ENCODE peak calls at places on chromosomes 2 and 18, in eight cellular contexts. V is upper lobe of left lung, U is sigmoid colon, R is A549, E is K562, X is tibial nerve, A is ovary, D is transverse colon. O is an unnamed sample.

GRCh38 chr2:18684202-18685040 is 95.1 kb upstream of the NT5C1B start:
- DNase-seq in A (no peak), X (no peak), D (peak), U (no peak), V (no peak), R (no peak), E (no peak), O (no peak)

GRCh38 chr2:215107229-215108056 is 31.0 kb downstream of the ABCA12 start:
- DNase-seq in U (no peak), R (no peak), D (no peak), A (no peak), X (no peak), E (no peak), V (no peak), O (no peak)

GRCh38 chr2:186059096-186059495 is 320.5 kb downstream of the FSIP2 start:
- DNase-seq in A (no peak), D (no peak), X (no peak), R (no peak), V (no peak), U (no peak), E (no peak), O (no peak)

GRCh38 chr2:175854149-175854548 is 147.9 kb downstream of the LNPK start:
- DNase-seq in V (no peak), U (no peak), E (no peak), X (no peak), D (no peak), A (no peak), R (no peak), O (no peak)

GRCh38 chr2:235247001-235247400 is 246.8 kb upstream of the AGAP1 start:
- DNase-seq in D (no peak), U (no peak), X (no peak), A (no peak), V (no peak), E (no peak), R (no peak), O (no peak)

GRCh38 chr18:55448390-55448789 is 139.6 kb downstream of the TCF4 start:
- DNase-seq in A (no peak), D (no peak), V (no peak), U (no peak), E (no peak), X (no peak), R (no peak), O (no peak)

GRCh38 chr2:238103465-238104070 is 3.4 kb downstream of the ESPNL start:
- DNase-seq in A (no peak), U (no peak), E (no peak), R (no peak), V (no peak), D (peak), X (peak), O (peak)

GRCh38 chr18:4233468-4233867 is 221.6 kb downstream of the DLGAP1 start:
- DNase-seq in X (no peak), U (no peak), E (no peak), R (no peak), D (no peak), V (no peak), A (no peak), O (no peak)

GRCh38 chr2:237159006-237159897 is 73.6 kb downstream of the COPS8 start:
- DNase-seq in X (no peak), E (no peak), V (no peak), U (no peak), R (no peak), A (no peak), D (no peak), O (no peak)

GRCh38 chr18:21853020-21853419 is 112.4 kb downstream of the MIB1 start:
- DNase-seq in X (no peak), A (no peak), U (no peak), R (no peak), E (no peak), V (no peak), D (no peak), O (no peak)

GRCh38 chr2:24540011-24540477 is 49.0 kb downstream of the NCOA1 start:
- DNase-seq in A (no peak), V (no peak), X (no peak), D (no peak), U (no peak), E (no peak), R (no peak), O (no peak)

GRCh38 chr2:238090887-238091286 is 9.3 kb upstream of the ESPNL start:
- DNase-seq in X (no peak), A (no peak), U (no peak), E (no peak), D (no peak), V (no peak), R (no peak), O (peak)

GRCh38 chr18:76801567-76802505 is 20.5 kb upstream of the ZNF236 start:
- DNase-seq in A (peak), D (peak), U (peak), V (peak), R (peak), X (peak), E (peak), O (peak)

GRCh38 chr2:144516417-144516980 is 3.4 kb downstream of the ZEB2 start:
- DNase-seq in R (peak), D (no peak), E (peak), U (no peak), A (peak), X (no peak), V (peak), O (peak)

GRCh38 chr2:61451178-61451577 is 19.7 kb downstream of the USP34 start:
- DNase-seq in A (no peak), X (no peak), R (no peak), D (no peak), U (no peak), V (no peak), E (no peak), O (no peak)

GRCh38 chr2:176652300-176653182 is 383.3 kb downstream of the MTX2 start:
- DNase-seq in R (peak), D (no peak), A (no peak), X (no peak), U (no peak), E (peak), V (no peak), O (no peak)

GRCh38 chr2:11305958-11306357 is 38.5 kb downstream of the ROCK2 start:
- DNase-seq in U (no peak), A (no peak), E (no peak), R (no peak), V (no peak), X (no peak), D (no peak), O (no peak)

DNA sequence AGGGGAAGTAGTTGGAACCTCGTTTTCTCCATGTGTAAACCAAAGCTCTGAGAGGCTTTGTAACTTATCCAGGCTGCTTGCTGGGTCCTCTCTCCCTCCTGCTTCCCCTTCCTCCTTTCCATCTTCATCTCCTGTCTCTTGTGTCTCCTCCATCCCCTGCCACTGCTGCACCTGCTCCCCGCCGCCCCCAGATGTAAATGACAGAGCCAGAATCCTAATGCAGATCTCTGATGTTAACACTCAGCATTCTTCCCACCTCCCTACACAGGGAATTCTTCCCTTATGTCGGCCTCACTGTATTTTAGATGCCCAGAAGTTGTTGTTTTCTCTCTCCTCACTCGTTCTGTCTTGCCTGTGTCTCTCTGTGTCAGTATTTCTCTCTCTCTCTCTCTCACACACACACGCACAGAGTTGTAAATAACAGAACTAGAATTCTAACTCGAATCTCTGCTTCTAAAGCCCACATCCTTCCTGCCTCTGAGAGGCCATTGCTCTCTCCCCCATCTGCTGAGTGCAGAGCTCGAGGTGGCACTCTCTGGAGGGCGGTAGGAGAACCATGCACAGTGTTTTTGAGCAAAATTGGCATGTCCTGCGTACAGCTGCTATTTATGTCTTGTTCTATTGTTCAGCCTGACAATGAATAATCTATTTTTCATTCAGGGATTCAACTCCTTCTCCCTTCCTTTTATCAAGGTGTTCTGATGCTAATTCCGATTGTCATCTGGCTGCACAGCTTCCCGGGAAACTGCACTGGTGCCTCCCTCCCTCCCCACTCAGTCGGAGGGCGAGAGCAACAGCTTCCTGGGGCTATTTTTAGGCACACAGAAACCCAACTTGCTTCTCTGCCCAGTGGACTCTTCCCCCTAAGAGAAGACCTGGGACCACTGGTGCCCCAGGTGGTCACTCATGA is 219.9 kb downstream of the SH3RF3 start:
- DNase-seq in V (no peak), U (no peak), A (no peak), R (no peak), D (no peak), E (no peak), X (no peak), O (no peak)
- TF ChIP-seq EP300 in V (no peak), U (no peak), A (no peak), R (no peak), D (no peak), E (no peak), X (no peak), O (no peak)

GRCh38 chr2:111678651-111679050 is 205.3 kb downstream of the ANAPC1 start:
- DNase-seq in X (no peak), A (no peak), D (no peak), U (no peak), V (no peak), E (no peak), R (no peak), O (no peak)
- TF ChIP-seq EP300 in X (no peak), A (no peak), D (no peak), U (no peak), V (no peak), E (no peak), R (no peak), O (no peak)

GRCh38 chr2:109609352-109610024 is 4.3 kb downstream of the SEPTIN10 start:
- DNase-seq in U (no peak), V (no peak), A (no peak), D (no peak), E (no peak), X (no peak), R (no peak), O (no peak)
- TF ChIP-seq EP300 in U (no peak), V (no peak), A (no peak), D (no peak), E (no peak), X (no peak), R (no peak), O (no peak)

DNA sequence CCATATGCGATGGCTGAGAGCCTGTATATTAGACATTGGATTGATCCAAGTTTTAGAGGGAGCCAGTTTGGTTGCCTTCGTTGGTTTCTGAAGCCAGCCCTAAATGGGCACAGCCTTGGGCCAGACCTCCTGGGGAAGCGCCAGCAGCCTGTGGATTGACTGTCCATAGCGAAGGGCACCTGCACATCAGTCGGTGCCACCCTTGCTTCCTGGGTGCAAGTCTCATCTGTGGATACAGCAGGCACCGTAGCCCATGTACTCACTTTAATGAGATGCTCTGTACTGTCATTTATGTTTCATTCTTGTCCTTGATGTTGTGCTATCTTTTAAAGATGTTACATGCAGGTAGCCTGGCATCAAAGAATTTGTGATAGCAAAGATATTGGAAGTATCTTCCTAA is 536.4 kb upstream of the NRP2 start:
- DNase-seq in V (no peak), E (no peak), R (no peak), D (no peak), A (no peak), X (no peak), U (no peak), O (no peak)
- TF ChIP-seq EP300 in V (no peak), E (no peak), R (no peak), D (no peak), A (no peak), X (no peak), U (no peak), O (no peak)

GRCh38 chr2:9052821-9053533 is 49.5 kb upstream of the MBOAT2 start:
- DNase-seq in V (no peak), E (peak), A (no peak), D (no peak), X (no peak), U (no peak), R (no peak), O (no peak)
- TF ChIP-seq EP300 in V (no peak), E (no peak), A (no peak), D (no peak), X (no peak), U (no peak), R (no peak), O (no peak)

GRCh38 chr18:44536041-44536440 is 144.6 kb upstream of the SETBP1 start:
- DNase-seq in D (no peak), X (no peak), V (no peak), U (no peak), A (no peak), R (no peak), E (no peak), O (no peak)
- TF ChIP-seq EP300 in D (no peak), X (no peak), V (no peak), U (no peak), A (no peak), R (no peak), E (no peak), O (no peak)

DNA sequence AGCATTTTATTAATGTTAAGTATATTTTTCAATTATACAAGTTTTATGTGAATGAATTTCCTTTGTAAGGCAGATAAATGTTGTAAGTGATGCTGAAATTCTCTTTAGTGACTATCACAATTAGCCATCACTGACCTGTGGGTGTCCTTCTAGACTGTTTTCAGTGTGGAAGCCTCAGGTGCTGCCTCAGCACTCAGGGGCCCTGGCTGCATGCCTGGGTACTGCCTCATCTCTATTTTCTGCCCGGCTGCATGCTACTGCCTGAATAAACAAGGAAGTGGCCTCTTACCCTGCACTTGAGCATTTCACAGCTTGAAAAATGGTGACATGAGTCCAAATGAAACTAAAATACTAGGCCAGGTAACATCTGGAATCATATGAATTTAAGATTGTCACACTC is 787.6 kb upstream of the SALL3 start:
- DNase-seq in U (no peak), A (no peak), R (no peak), E (no peak), D (no peak), X (no peak), V (no peak), O (no peak)
- TF ChIP-seq EP300 in U (no peak), A (no peak), R (no peak), E (no peak), D (no peak), X (no peak), V (no peak), O (no peak)

GRCh38 chr2:163626208-163626607 is 109.6 kb downstream of the FIGN start:
- DNase-seq in R (no peak), A (no peak), U (no peak), V (no peak), X (no peak), D (no peak), E (no peak), O (no peak)
- TF ChIP-seq EP300 in R (no peak), A (no peak), U (no peak), V (no peak), X (no peak), D (no peak), E (no peak), O (no peak)

DNA sequence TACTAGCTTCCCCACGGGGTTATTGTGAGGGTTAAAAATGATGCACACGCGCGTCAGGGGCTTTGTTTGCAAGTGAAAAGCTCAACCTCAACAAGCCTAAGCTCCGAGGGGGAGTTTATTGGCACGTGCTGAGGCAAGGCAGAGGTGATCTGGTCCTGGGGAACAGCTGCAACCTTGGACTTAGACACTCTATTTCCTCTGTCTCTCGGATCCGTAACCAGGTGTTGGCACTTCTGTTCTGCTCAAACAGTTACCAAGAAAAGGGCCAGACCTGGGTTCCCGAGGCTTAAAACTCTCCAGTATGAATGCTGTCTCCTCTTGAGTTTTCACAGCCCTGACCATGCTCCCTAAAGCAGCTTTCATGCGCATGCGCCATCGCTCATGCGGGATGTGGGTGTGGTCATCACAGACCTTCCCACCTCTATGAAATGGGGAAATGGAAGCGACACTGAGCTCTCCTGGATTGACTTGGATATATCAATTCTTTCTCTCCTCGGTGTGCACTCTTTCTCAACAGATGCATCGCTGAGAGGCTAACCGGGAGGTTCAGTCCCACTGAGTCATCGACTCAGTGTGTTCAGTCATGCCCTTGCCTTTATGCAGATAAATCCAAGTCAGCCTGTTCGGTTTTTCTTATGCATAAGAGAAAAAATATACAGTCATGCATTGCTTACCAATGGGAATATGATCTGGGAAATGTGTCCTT is 19.9 kb upstream of the RAB31 start:
- DNase-seq in R (no peak), U (no peak), A (no peak), V (no peak), X (no peak), E (peak), D (no peak), O (no peak)
- TF ChIP-seq EP300 in R (no peak), U (no peak), A (no peak), V (no peak), X (no peak), E (peak), D (no peak), O (no peak)

O was measured in suprapubic skin.